ENCODE peak calls at places on chromosomes 1 and 21, in nine cellular contexts. X, L, C, S, P, K, T, H and A are unnamed samples.

GRCh38 chr1:148315081-148315811 is 163.2 kb upstream of the NBPF11 start:
- ATAC-seq in S (peak), X (no peak), P (no peak), K (peak), L (no peak), T (no peak), H (no peak), C (no peak), A (no peak)

GRCh38 chr1:59390307-59390706 is 93.4 kb downstream of the FGGY start:
- ATAC-seq in C (no peak), T (no peak), X (no peak), P (no peak), H (no peak), K (no peak), L (no peak), S (no peak), A (peak)

GRCh38 chr1:170732262-170732595 is 68.3 kb downstream of the PRRX1 start:
- ATAC-seq in S (no peak), K (no peak), C (peak), X (peak), H (no peak), L (no peak), T (no peak), P (no peak), A (no peak)

GRCh38 chr21:28233536-28234220 is 759.0 kb downstream of the LTN1 start:
- ATAC-seq in P (no peak), H (no peak), L (no peak), C (peak), X (peak), T (no peak), K (no peak), S (no peak), A (no peak)

GRCh38 chr21:43981871-43982210 is 30.3 kb upstream of the TRAPPC10 start:
- ATAC-seq in L (no peak), C (no peak), K (no peak), H (no peak), S (no peak), P (no peak), X (no peak), T (no peak), A (no peak)

GRCh38 chr1:4307911-4308545 is 346.4 kb upstream of the AJAP1 start:
- ATAC-seq in X (no peak), L (no peak), C (no peak), P (no peak), H (no peak), S (no peak), T (no peak), K (no peak), A (no peak)

GRCh38 chr1:86499987-86500593 is 31.4 kb downstream of the CLCA1 start:
- ATAC-seq in K (no peak), P (peak), S (peak), H (peak), X (no peak), C (no peak), L (peak), T (peak), A (peak)

GRCh38 chr1:212649020-212649419 is 40.5 kb downstream of the ATF3 start:
- ATAC-seq in K (no peak), C (no peak), H (no peak), X (no peak), L (no peak), T (no peak), P (no peak), S (no peak), A (no peak)

GRCh38 chr1:101645810-101646209 is 350.9 kb downstream of the OLFM3 start:
- ATAC-seq in S (no peak), H (no peak), T (no peak), K (no peak), L (no peak), X (no peak), P (no peak), C (no peak), A (no peak)

GRCh38 chr1:16970132-16970910 is 10.1 kb downstream of the MFAP2 start:
- ATAC-seq in S (no peak), P (no peak), X (no peak), H (no peak), T (no peak), K (no peak), C (no peak), L (no peak), A (no peak)

GRCh38 chr1:18716112-18716784 is 85.6 kb downstream of the PAX7 start:
- ATAC-seq in H (no peak), X (no peak), L (no peak), K (no peak), C (no peak), S (no peak), T (no peak), P (no peak), A (no peak)

GRCh38 chr1:155548706-155549105 is 13.9 kb downstream of the ASH1L start:
- ATAC-seq in H (no peak), X (no peak), T (no peak), C (no peak), L (no peak), S (no peak), K (no peak), P (no peak), A (no peak)

GRCh38 chr1:245987222-245987545 is 519.9 kb downstream of the SMYD3 start:
- ATAC-seq in T (no peak), H (no peak), S (no peak), L (no peak), K (no peak), X (no peak), C (no peak), P (no peak), A (no peak)

GRCh38 chr1:230263573-230264195 is 162.4 kb downstream of the PGBD5 start:
- ATAC-seq in P (no peak), K (no peak), L (no peak), T (no peak), S (no peak), C (no peak), X (no peak), H (no peak), A (no peak)

GRCh38 chr1:217372251-217372970 is 258.5 kb downstream of the GPATCH2 start:
- ATAC-seq in K (peak), S (no peak), L (no peak), H (no peak), T (peak), X (no peak), C (no peak), P (no peak), A (no peak)

GRCh38 chr1:226120398-226120797 is 57.9 kb downstream of the H3-3A start:
- ATAC-seq in X (no peak), C (no peak), T (no peak), S (no peak), P (no peak), H (no peak), K (no peak), L (no peak), A (no peak)

GRCh38 chr1:233584931-233585330 is 29.0 kb upstream of the KCNK1 start:
- ATAC-seq in S (no peak), P (no peak), H (no peak), L (no peak), T (no peak), C (no peak), K (no peak), X (no peak), A (no peak)

GRCh38 chr1:60041783-60042182 is 31.8 kb downstream of the C1orf87 start:
- ATAC-seq in S (no peak), K (no peak), T (no peak), X (no peak), H (no peak), C (no peak), L (no peak), P (no peak), A (no peak)

GRCh38 chr21:45532826-45533730 is 9.2 kb downstream of the SLC19A1 start:
- ATAC-seq in X (no peak), H (peak), L (no peak), C (no peak), T (peak), S (no peak), K (no peak), P (peak), A (no peak)

GRCh38 chr1:214843281-214843680 is 239.3 kb upstream of the KCNK2 start:
- ATAC-seq in X (no peak), P (no peak), L (no peak), S (no peak), C (no peak), K (no peak), H (no peak), T (no peak), A (no peak)